ENCODE peak calls at places on chromosomes 1 and 21, in ten cellular contexts. V is stimulated activated naive B cell treated with anti-CD40 and anti-IgM and Interleukin-4, amounts not matched to agents 10 μg/mL and 1 μg/mL and 100 μg/mL, for 72 hours; O is 8988T; E is OCI-LY7; P is erythroblast; T is germinal center; B is T-cell; U is NCI-H524 treated with DMSO at 0.1 percent for 48 hours; Q is LNCaP clone FGC; H is mesenteric fat pad. Y is an unnamed sample.

GRCh38 chr1:5225687-5226389 is 571.4 kb downstream of the AJAP1 start:
- DNase-seq in V (no peak), O (no peak), E (no peak), P (no peak), T (no peak), B (no peak), U (no peak), Q (no peak), H (no peak), Y (peak; percentile 12)

GRCh38 chr1:100322436-100323211 is 29.7 kb upstream of the CDC14A start:
- DNase-seq in V (no peak), O (no peak), E (no peak), P (peak; percentile 40), T (no peak), B (no peak), U (no peak), Q (peak; percentile 25), H (no peak), Y (no peak)

GRCh38 chr1:85580046-85580411 is 532 bp upstream of the CCN1 start:
- DNase-seq in V (no peak), O (no peak), E (no peak), P (peak; percentile 28), T (no peak), B (no peak), U (no peak), Q (no peak), H (no peak), Y (no peak)

GRCh38 chr1:31788825-31789256 is 24.7 kb upstream of the ADGRB2 start:
- DNase-seq in V (no peak), O (no peak), E (peak; percentile 81), P (no peak), T (no peak), B (peak; percentile 5), U (no peak), Q (peak; percentile 38), H (no peak), Y (peak; percentile 90)

GRCh38 chr21:37862536-37862935 is 53.7 kb downstream of the KCNJ6 start:
- DNase-seq in V (no peak), O (no peak), E (peak; percentile 14), P (no peak), T (peak; percentile 53), B (no peak), U (peak; percentile 67), Q (peak; percentile 11), H (no peak), Y (peak; percentile 70)

GRCh38 chr1:68049941-68050878 is at the start of gene DIRAS3:
- DNase-seq in V (no peak), O (no peak), E (no peak), P (no peak), T (no peak), B (no peak), U (no peak), Q (no peak), H (no peak), Y (no peak)

GRCh38 chr21:44521928-44522752 is 17.9 kb downstream of the KRTAP10-1 start:
- DNase-seq in V (no peak), O (no peak), E (no peak), P (no peak), T (no peak), B (no peak), U (no peak), Q (no peak), H (peak; percentile 64), Y (no peak)

GRCh38 chr1:243496173-243496553 is 240.3 kb downstream of the SDCCAG8 start:
- DNase-seq in V (no peak), O (no peak), E (no peak), P (no peak), T (no peak), B (no peak), U (peak; percentile 50), Q (no peak), H (no peak), Y (no peak)

GRCh38 chr1:21311016-21311415 is 20.8 kb upstream of the ECE1 start:
- DNase-seq in V (no peak), O (no peak), E (no peak), P (no peak), T (no peak), B (no peak), U (no peak), Q (no peak), H (no peak), Y (no peak)

GRCh38 chr1:223704921-223705878 is 7.1 kb upstream of the CAPN2 start:
- DNase-seq in V (no peak), O (no peak), E (no peak), P (no peak), T (no peak), B (no peak), U (no peak), Q (no peak), H (no peak), Y (no peak)

GRCh38 chr1:173798078-173798477 is 26.4 kb upstream of the DARS2 start:
- DNase-seq in V (no peak), O (no peak), E (no peak), P (no peak), T (no peak), B (no peak), U (no peak), Q (no peak), H (no peak), Y (no peak)

GRCh38 chr1:94316836-94317789 is 79.7 kb upstream of the ARHGAP29 start:
- DNase-seq in V (no peak), O (no peak), E (no peak), P (no peak), T (no peak), B (no peak), U (no peak), Q (no peak), H (no peak), Y (no peak)

GRCh38 chr1:34166191-34167090 is 1.4 kb upstream of the CSMD2 start:
- DNase-seq in V (no peak), O (no peak), E (no peak), P (no peak), T (no peak), B (no peak), U (no peak), Q (no peak), H (no peak), Y (no peak)

GRCh38 chr1:208189183-208189582 is 55.0 kb downstream of the PLXNA2 start:
- DNase-seq in V (no peak), O (no peak), E (no peak), P (peak; percentile 35), T (peak; percentile 73), B (no peak), U (no peak), Q (no peak), H (no peak), Y (no peak)

GRCh38 chr21:32278068-32278467 is 781 bp downstream of the MIS18A start:
- DNase-seq in V (no peak), O (no peak), E (peak; percentile 51), P (peak; percentile 46), T (peak; percentile 8), B (no peak), U (no peak), Q (no peak), H (no peak), Y (peak; percentile 57)

GRCh38 chr1:40806724-40807675 is 23.4 kb downstream of the KCNQ4 start:
- DNase-seq in V (no peak), O (no peak), E (no peak), P (no peak), T (no peak), B (no peak), U (no peak), Q (no peak), H (no peak), Y (no peak)

GRCh38 chr1:231986631-231987291 is 360.2 kb downstream of the DISC1 start:
- DNase-seq in V (no peak), O (no peak), E (no peak), P (no peak), T (no peak), B (no peak), U (no peak), Q (no peak), H (no peak), Y (no peak)

GRCh38 chr1:5936621-5937372 is 55.4 kb downstream of the NPHP4 start:
- DNase-seq in V (no peak), O (no peak), E (no peak), P (no peak), T (no peak), B (no peak), U (no peak), Q (no peak), H (no peak), Y (no peak)

GRCh38 chr21:15423676-15424445 is 305.9 kb upstream of the USP25 start:
- DNase-seq in V (no peak), O (no peak), E (no peak), P (no peak), T (no peak), B (no peak), U (no peak), Q (no peak), H (no peak), Y (no peak)

GRCh38 chr21:45316871-45317400 is 29.2 kb upstream of the POFUT2 start:
- DNase-seq in V (no peak), O (no peak), E (no peak), P (no peak), T (no peak), B (no peak), U (no peak), Q (no peak), H (no peak), Y (no peak)

GRCh38 chr1:218804014-218804785 is 369.5 kb upstream of the LYPLAL1 start:
- DNase-seq in V (no peak), O (no peak), E (no peak), P (no peak), T (no peak), B (no peak), U (no peak), Q (no peak), H (no peak), Y (peak; percentile 4)

GRCh38 chr1:221335161-221336101 is 406.5 kb downstream of the DUSP10 start:
- DNase-seq in V (no peak), O (no peak), E (no peak), P (no peak), T (no peak), B (no peak), U (no peak), Q (no peak), H (no peak), Y (no peak)

GRCh38 chr1:235014756-235015155 is 113.9 kb downstream of the TOMM20 start:
- DNase-seq in V (no peak), O (no peak), E (no peak), P (no peak), T (no peak), B (no peak), U (no peak), Q (no peak), H (peak; percentile 11), Y (no peak)

GRCh38 chr1:16716691-16717173 is 23.6 kb upstream of the RNU1-4 start:
- DNase-seq in V (no peak), O (no peak), E (peak; percentile 1), P (no peak), T (peak; percentile 4), B (no peak), U (no peak), Q (peak; percentile 32), H (peak; percentile 88), Y (peak; percentile 40)

GRCh38 chr1:248670003-248670402 is 14.7 kb upstream of the OR2T27 start:
- DNase-seq in V (no peak), O (no peak), E (peak; percentile 15), P (no peak), T (no peak), B (no peak), U (no peak), Q (no peak), H (no peak), Y (no peak)

GRCh38 chr1:940121-941026 is 16.7 kb downstream of the SAMD11 start:
- DNase-seq in V (no peak), O (peak; percentile 84), E (no peak), P (peak; percentile 61), T (peak; percentile 49), B (no peak), U (no peak), Q (no peak), H (no peak), Y (peak; percentile 58)

GRCh38 chr1:17059391-17060128 is 5.7 kb upstream of the SDHB start:
- DNase-seq in V (peak; percentile 31), O (peak; percentile 56), E (peak; percentile 76), P (peak; percentile 60), T (peak; percentile 63), B (no peak), U (no peak), Q (peak; percentile 23), H (peak; percentile 89), Y (peak; percentile 87)

GRCh38 chr1:195097316-195097715 is 1510.9 kb downstream of the KCNT2 start:
- DNase-seq in V (no peak), O (no peak), E (no peak), P (no peak), T (no peak), B (no peak), U (no peak), Q (no peak), H (no peak), Y (no peak)

Y was measured in Karpas-422.